ENCODE peak calls at places on chromosomes 11 and 22, in ten cellular contexts. O is naive B cell; A is T-cell; G is lung; Q is HTR-8/SVneo; P is HCT116; C is A172; V is stimulated activated CD8-positive, alpha-beta memory T cell treated with anti-CD3 and anti-CD28 coated beads, Interleukin-15, amount 100 ng/mL, for 24 hours; Z is iris pigment epithelial cell; X is memory B cell. M is an unnamed sample.

GRCh38 chr11:81036168-81036870 is 1595.5 kb upstream of the TENM4 start:
- DNase-seq in O (no peak), A (no peak), G (no peak), Q (no peak), P (no peak), C (no peak), V (no peak), Z (no peak), X (no peak), M (no peak)

GRCh38 chr11:18523079-18523478 is 3.7 kb downstream of the TSG101 start:
- DNase-seq in O (no peak), A (no peak), G (no peak), Q (no peak), P (no peak), C (no peak), V (no peak), Z (peak), X (no peak), M (peak)

GRCh38 chr22:27663812-27664211 is 137.7 kb downstream of the MN1 start:
- DNase-seq in O (no peak), A (no peak), G (no peak), Q (no peak), P (no peak), C (peak), V (no peak), Z (no peak), X (no peak), M (no peak)

GRCh38 chr11:72441647-72442267 is 7.4 kb upstream of the CLPB start:
- DNase-seq in O (no peak), A (no peak), G (no peak), Q (no peak), P (no peak), C (no peak), V (no peak), Z (peak), X (no peak), M (no peak)

GRCh38 chr22:41237707-41238569 is 2.8 kb downstream of the CHADL start:
- DNase-seq in O (peak), A (peak), G (peak), Q (no peak), P (no peak), C (no peak), V (peak), Z (peak), X (peak), M (peak)

GRCh38 chr11:20909995-20910726 is 240.8 kb downstream of the NELL1 start:
- DNase-seq in O (no peak), A (no peak), G (no peak), Q (no peak), P (no peak), C (no peak), V (no peak), Z (no peak), X (no peak), M (no peak)

GRCh38 chr11:22807855-22808558 is 21.6 kb downstream of the SVIP start:
- DNase-seq in O (no peak), A (no peak), G (no peak), Q (no peak), P (no peak), C (no peak), V (no peak), Z (peak), X (no peak), M (no peak)

GRCh38 chr11:124791626-124792341 is 8.4 kb downstream of the MSANTD2 start:
- DNase-seq in O (no peak), A (no peak), G (no peak), Q (no peak), P (no peak), C (no peak), V (no peak), Z (peak), X (no peak), M (no peak)

GRCh38 chr11:22433517-22433916 is 95.3 kb downstream of the SLC17A6 start:
- DNase-seq in O (no peak), A (no peak), G (no peak), Q (no peak), P (no peak), C (no peak), V (no peak), Z (no peak), X (no peak), M (no peak)

GRCh38 chr11:134441706-134442105 is 29.7 kb upstream of the B3GAT1 start:
- DNase-seq in O (no peak), A (no peak), G (no peak), Q (no peak), P (no peak), C (no peak), V (no peak), Z (no peak), X (no peak), M (no peak)

GRCh38 chr11:123519055-123519796 is 89.2 kb downstream of the GRAMD1B start:
- DNase-seq in O (no peak), A (no peak), G (no peak), Q (peak), P (peak), C (peak), V (no peak), Z (no peak), X (no peak), M (no peak)

GRCh38 chr11:12066799-12067508 is 43.4 kb upstream of the MICAL2 start:
- DNase-seq in O (no peak), A (no peak), G (peak), Q (peak), P (no peak), C (peak), V (no peak), Z (peak), X (no peak), M (peak)

GRCh38 chr11:12413141-12414055 is 36.0 kb downstream of the PARVA start:
- DNase-seq in O (no peak), A (no peak), G (no peak), Q (no peak), P (no peak), C (no peak), V (no peak), Z (no peak), X (no peak), M (no peak)

GRCh38 chr22:27930246-27931060 is 11.4 kb upstream of the PITPNB start:
- DNase-seq in O (no peak), A (no peak), G (no peak), Q (no peak), P (no peak), C (no peak), V (no peak), Z (no peak), X (no peak), M (peak)

GRCh38 chr11:67463680-67464410 is 5.2 kb downstream of the TMEM134 start:
- DNase-seq in O (no peak), A (no peak), G (peak), Q (peak), P (peak), C (peak), V (no peak), Z (no peak), X (no peak), M (peak)

GRCh38 chr22:30948930-30949342 is 19.6 kb downstream of the MORC2 start:
- DNase-seq in O (no peak), A (no peak), G (no peak), Q (no peak), P (no peak), C (no peak), V (no peak), Z (no peak), X (no peak), M (no peak)

GRCh38 chr22:43828711-43829447 is 16.8 kb upstream of the EFCAB6 start:
- DNase-seq in O (no peak), A (no peak), G (peak), Q (no peak), P (no peak), C (no peak), V (no peak), Z (no peak), X (no peak), M (no peak)